ENCODE peak calls at places on chromosomes 1 and 21, in ten cellular contexts. F, E, G, M, I, S, L, H, D and N are unnamed samples.

GRCh38 chr21:41827951-41828883 is 50.9 kb downstream of the PRDM15 start:
- DNase-seq in D (no peak), G (no peak), M (no peak), L (no peak), F (no peak), E (no peak), I (no peak), S (no peak), H (no peak), N (peak)

GRCh38 chr1:174789399-174789798 is 210.3 kb upstream of the CACYBP start:
- DNase-seq in L (no peak), H (no peak), S (peak), F (no peak), E (no peak), M (no peak), I (no peak), G (no peak), D (peak), N (peak)

GRCh38 chr1:219805191-219805590 is 123.2 kb downstream of the SLC30A10 start:
- DNase-seq in L (no peak), M (no peak), G (no peak), S (peak), F (no peak), H (no peak), D (no peak), E (no peak), I (no peak), N (no peak)

GRCh38 chr1:98331718-98332311 is 329.7 kb upstream of the SNX7 start:
- DNase-seq in S (peak), E (no peak), I (no peak), H (no peak), L (no peak), F (no peak), D (no peak), M (no peak), G (no peak), N (no peak)

GRCh38 chr1:154445040-154445472 is 39.9 kb downstream of the IL6R start:
- DNase-seq in E (no peak), G (no peak), F (no peak), I (no peak), H (no peak), D (no peak), L (no peak), M (peak), S (peak), N (peak)

GRCh38 chr1:109765896-109766615 is 2.3 kb upstream of the EPS8L3 start:
- DNase-seq in H (peak), G (peak), E (no peak), S (no peak), I (no peak), L (peak), F (no peak), M (no peak), D (no peak), N (no peak)

GRCh38 chr1:108592030-108592759 is 32.3 kb downstream of the EEIG2 start:
- DNase-seq in M (no peak), I (no peak), H (no peak), G (no peak), D (peak), L (no peak), E (no peak), F (no peak), S (peak), N (no peak)

GRCh38 chr21:43609501-43610340 is 49.6 kb downstream of the HSF2BP start:
- DNase-seq in D (peak), E (no peak), I (no peak), L (no peak), H (peak), S (peak), F (peak), M (no peak), G (no peak), N (no peak)

GRCh38 chr21:35575280-35575915 is 484.9 kb downstream of the SETD4 start:
- DNase-seq in G (no peak), L (no peak), I (no peak), H (no peak), D (no peak), E (no peak), S (no peak), M (peak), F (no peak), N (peak)

GRCh38 chr1:227429447-227430359 is 111.4 kb upstream of the CDC42BPA start:
- DNase-seq in S (no peak), F (no peak), D (peak), H (no peak), M (no peak), L (no peak), G (no peak), E (peak), I (no peak), N (peak)

GRCh38 chr1:68516066-68516465 is 19.2 kb upstream of the DEPDC1 start:
- DNase-seq in E (no peak), M (no peak), F (no peak), S (peak), I (no peak), L (no peak), D (peak), H (no peak), G (no peak), N (peak)

GRCh38 chr1:206963119-206963712 is 7.0 kb downstream of the FCAMR start:
- DNase-seq in F (no peak), S (peak), G (no peak), I (no peak), L (no peak), H (peak), M (no peak), D (peak), E (no peak), N (peak)

GRCh38 chr1:166141969-166142368 is 24.8 kb downstream of the FAM78B start:
- DNase-seq in L (no peak), I (no peak), E (no peak), F (no peak), M (no peak), G (no peak), H (no peak), D (no peak), S (no peak), N (no peak)

GRCh38 chr1:208043690-208044089 is 132.8 kb upstream of the CD34 start:
- DNase-seq in E (no peak), F (peak), G (no peak), M (no peak), I (no peak), L (peak), H (no peak), S (no peak), D (no peak), N (no peak)

GRCh38 chr1:118075116-118075515 is 109.9 kb downstream of the SPAG17 start:
- DNase-seq in F (no peak), L (no peak), E (no peak), I (no peak), H (peak), M (no peak), G (no peak), S (peak), D (peak), N (peak)

GRCh38 chr21:36747815-36748381 is 49.0 kb downstream of the SIM2 start:
- DNase-seq in S (no peak), F (no peak), I (peak), D (peak), G (no peak), M (no peak), E (peak), L (no peak), H (peak), N (peak)

GRCh38 chr1:186033744-186034345 is 299.7 kb downstream of the HMCN1 start:
- DNase-seq in G (no peak), S (no peak), E (no peak), I (no peak), M (no peak), D (peak), H (peak), L (no peak), F (no peak), N (peak)

GRCh38 chr21:43851593-43851992 is 13.4 kb upstream of the AGPAT3 start:
- DNase-seq in S (no peak), G (no peak), M (no peak), F (no peak), H (no peak), L (no peak), D (no peak), E (no peak), I (no peak), N (no peak)

DNA sequence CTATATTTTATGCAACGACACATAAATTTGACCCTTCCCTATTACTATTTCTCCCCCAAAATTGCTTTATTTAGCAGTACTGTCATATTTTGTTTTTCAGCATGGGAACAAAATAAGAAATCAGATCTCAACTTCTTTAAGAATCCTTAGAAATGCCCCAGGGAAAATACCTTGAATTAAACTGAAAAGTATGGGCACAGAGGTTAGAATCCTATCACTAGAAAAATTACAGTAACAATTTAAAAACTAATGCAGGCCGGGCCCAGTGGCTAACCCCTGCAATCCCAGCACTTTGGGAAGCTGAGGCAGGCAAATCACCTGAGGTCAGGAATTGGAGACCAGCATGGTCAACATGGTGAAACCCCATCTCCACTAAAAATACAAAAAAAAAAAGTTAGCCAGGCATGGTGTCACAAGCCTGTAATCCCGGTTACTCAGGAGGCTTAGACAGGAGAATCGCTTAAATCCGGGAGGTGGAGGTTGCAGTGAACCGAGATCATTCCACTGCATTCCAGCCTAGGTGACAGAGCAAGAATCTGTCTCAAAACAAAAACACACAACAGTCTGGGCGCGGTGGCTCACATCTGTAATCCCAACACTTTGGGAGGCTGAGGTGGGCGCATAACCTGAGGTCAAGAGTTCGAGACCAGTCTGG is 51.4 kb downstream of the GNB1 start:
- DNase-seq in L (no peak), G (no peak), S (no peak), H (no peak), D (no peak), F (no peak), I (no peak), M (no peak), E (no peak), N (peak)
- H3K27ac ChIP-seq in L (no peak), G (no peak), S (no peak), H (no peak), D (no peak), F (no peak), I (no peak), M (no peak), E (no peak), N (peak)

GRCh38 chr1:209672705-209673630 is 2.2 kb upstream of the G0S2 start:
- DNase-seq in F (no peak), G (no peak), D (peak), M (no peak), L (no peak), S (peak), H (no peak), E (no peak), I (no peak), N (peak)
- H3K27ac ChIP-seq in F (no peak), G (peak), D (no peak), M (no peak), L (no peak), S (no peak), H (peak), E (peak), I (no peak), N (no peak)

GRCh38 chr1:170539154-170539553 is 7.2 kb downstream of the GORAB start:
- DNase-seq in M (no peak), E (no peak), S (no peak), D (no peak), H (no peak), L (no peak), I (no peak), F (no peak), G (no peak), N (no peak)

GRCh38 chr1:170538687-170539086 is 6.7 kb downstream of the GORAB start:
- DNase-seq in M (no peak), G (no peak), E (no peak), D (no peak), F (no peak), L (no peak), S (no peak), H (no peak), I (no peak), N (no peak)

GRCh38 chr1:170536924-170537551 is 5.1 kb downstream of the GORAB start:
- DNase-seq in G (no peak), D (peak), M (no peak), I (no peak), L (no peak), F (no peak), E (no peak), S (no peak), H (no peak), N (peak)

GRCh38 chr1:170535418-170535817 is 3.5 kb downstream of the GORAB start:
- DNase-seq in L (no peak), G (no peak), E (no peak), S (no peak), I (no peak), F (no peak), D (no peak), M (no peak), H (no peak), N (no peak)

GRCh38 chr1:170537798-170538503 is 6.0 kb downstream of the GORAB start:
- DNase-seq in S (no peak), M (no peak), G (no peak), I (no peak), E (no peak), H (no peak), F (no peak), L (no peak), D (peak), N (peak)
- H3K27ac ChIP-seq in S (peak), M (no peak), G (peak), I (no peak), E (no peak), H (no peak), F (peak), L (no peak), D (no peak), N (peak)

DNA sequence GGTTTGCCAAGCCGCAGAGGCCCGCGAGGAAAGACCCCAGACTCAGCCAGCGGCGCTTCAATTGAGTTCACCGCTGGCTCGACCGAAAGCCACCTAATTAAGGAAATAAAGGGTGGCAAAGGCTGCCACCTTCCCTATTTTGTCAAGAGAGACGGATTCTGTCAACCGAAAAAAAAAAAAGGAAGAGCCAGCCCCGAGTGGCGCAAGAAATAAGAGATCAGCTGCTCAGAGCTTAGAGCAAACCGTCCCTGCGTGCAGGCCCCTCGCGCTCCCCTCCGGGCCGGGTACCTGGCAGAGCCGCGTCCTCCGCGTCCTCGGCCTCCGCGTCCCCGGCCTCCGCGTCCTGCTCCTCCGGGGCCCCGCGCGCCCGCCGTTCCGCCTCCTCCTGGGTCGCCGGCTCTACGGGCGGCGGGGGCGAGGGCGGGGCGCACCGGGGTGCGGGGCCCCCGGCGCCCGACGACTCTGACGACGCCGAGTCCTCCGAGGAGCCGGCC is 989 bp downstream of the CCSAP start:
- DNase-seq in S (no peak), M (no peak), G (no peak), I (no peak), F (no peak), E (no peak), D (peak), H (no peak), L (peak), N (peak)
- H3K27ac ChIP-seq in S (no peak), M (no peak), G (peak), I (no peak), F (peak), E (peak), D (peak), H (peak), L (peak), N (peak)